ENCODE peak calls at places on chromosomes 13 and 19, in nine cellular contexts. Y is mucosa of descending colon; W is stimulated activated naive CD8-positive, alpha-beta T cell treated with anti-CD3 and anti-CD28 coated beads, Interleukin-15, Interleukin-2, amounts not matched to agents 100 U/mL and 50 U/mL, for 24 hours; X is psoas muscle; F is heart left ventricle; M is left colon; J is omental fat pad; E is stimulated activated effector memory CD8-positive, alpha-beta T cell treated with anti-CD3 and anti-CD28 coated beads, Interleukin-12 subunit alpha, Interleukin-12 subunit beta, amount 100 ng/mL, for 72 hours; S is T-cell. V is an unnamed sample.

GRCh38 chr19:53294786-53295441 is 27.4 kb upstream of the VN1R4 start:
- ATAC-seq in Y (no peak), W (no peak), X (no peak), F (no peak), M (no peak), J (no peak), E (no peak), S (no peak), V (no peak)

GRCh38 chr19:18230941-18231734 is 4.9 kb upstream of the PDE4C start:
- ATAC-seq in Y (peak; percentile 15), W (peak; percentile 31), X (no peak), F (no peak), M (no peak), J (no peak), E (no peak), S (no peak), V (peak; percentile 40)

GRCh38 chr19:11881151-11881800 is 6.3 kb upstream of the ZNF69 start:
- ATAC-seq in Y (peak; percentile 90), W (peak; percentile 52), X (peak; percentile 89), F (peak; percentile 83), M (peak; percentile 89), J (no peak), E (peak; percentile 67), S (peak; percentile 74), V (peak; percentile 70)

GRCh38 chr13:80497007-80497406 is 156.1 kb upstream of the SPRY2 start:
- ATAC-seq in Y (no peak), W (no peak), X (no peak), F (no peak), M (no peak), J (no peak), E (no peak), S (no peak), V (no peak)

GRCh38 chr19:1009043-1009975 is 9.1 kb downstream of the GRIN3B start:
- ATAC-seq in Y (peak; percentile 20), W (no peak), X (peak; percentile 14), F (peak; percentile 4), M (peak; percentile 10), J (peak; percentile 57), E (no peak), S (no peak), V (no peak)

GRCh38 chr13:37072024-37072423 is 12.5 kb upstream of the SUPT20H start:
- ATAC-seq in Y (no peak), W (no peak), X (no peak), F (no peak), M (no peak), J (no peak), E (no peak), S (no peak), V (no peak)

GRCh38 chr19:2969104-2969504 is 8.3 kb upstream of the TLE6 start:
- ATAC-seq in Y (peak; percentile 62), W (no peak), X (peak; percentile 32), F (peak; percentile 64), M (peak; percentile 40), J (no peak), E (no peak), S (no peak), V (no peak)

GRCh38 chr13:102597029-102598015 is 536 bp downstream of the TPP2 start:
- ATAC-seq in Y (peak; percentile 9), W (peak; percentile 2), X (peak; percentile 24), F (peak; percentile 39), M (no peak), J (peak; percentile 11), E (peak; percentile 2), S (no peak), V (peak; percentile 2)

GRCh38 chr13:109274188-109274821 is 512.1 kb downstream of the IRS2 start:
- ATAC-seq in Y (no peak), W (no peak), X (peak; percentile 93), F (peak; percentile 81), M (no peak), J (no peak), E (no peak), S (no peak), V (no peak)

GRCh38 chr19:33621065-33621785 is 528 bp upstream of the CHST8 start:
- ATAC-seq in Y (no peak), W (no peak), X (no peak), F (peak; percentile 9), M (no peak), J (no peak), E (no peak), S (no peak), V (no peak)

GRCh38 chr19:38565686-38566105 is 52.1 kb downstream of the MAP4K1 start:
- ATAC-seq in Y (no peak), W (no peak), X (no peak), F (no peak), M (no peak), J (no peak), E (no peak), S (no peak), V (no peak)

V was measured in activated T-helper 17 cell treated with anti-CD3 and anti-CD28 coated beads, Interleukin-2, amount 50 U/mL, for 72 hours.